ENCODE peak calls at places on chromosomes 3 and 15, in six cellular contexts. P is tibial artery, B is NCI-H1105 treated with DMSO at 0.1 percent for 48 hours, T is AG08395, H is HFFc6, J is germinal center. E is an unnamed sample.
A peak's percentile ranks its signal among the peaks of the same experiment; 100 is the strongest.

GRCh38 chr3:10017636-10018292 is 8.5 kb upstream of the FANCD2 start:
- DNase-seq in H (peak; percentile 91), B (no peak), T (peak; percentile 36), J (no peak), P (no peak), E (peak; percentile 56)

GRCh38 chr15:40847225-40847961 is 3.5 kb downstream of the SPINT1 start:
- DNase-seq in J (peak; percentile 55), B (peak; percentile 30), H (no peak), P (peak; percentile 61), T (no peak), E (no peak)

GRCh38 chr15:76209948-76210347 is 101.3 kb downstream of the ETFA start:
- DNase-seq in J (no peak), B (no peak), T (no peak), P (no peak), H (no peak), E (no peak)

GRCh38 chr15:99120050-99120777 is 15.3 kb downstream of the SYNM start:
- DNase-seq in T (no peak), B (no peak), J (no peak), H (no peak), P (no peak), E (no peak)

GRCh38 chr15:101184830-101185229 is 67.0 kb downstream of the CHSY1 start:
- DNase-seq in H (no peak), T (no peak), J (no peak), B (no peak), P (no peak), E (no peak)

GRCh38 chr15:73922186-73923151 is 3.8 kb upstream of the LOXL1 start:
- DNase-seq in T (peak; percentile 85), P (peak; percentile 57), J (no peak), B (peak; percentile 0), H (no peak), E (no peak)

GRCh38 chr15:44596511-44597010 is 59.6 kb downstream of the EIF3J start:
- DNase-seq in T (no peak), P (no peak), H (no peak), B (no peak), J (no peak), E (no peak)

GRCh38 chr15:72375501-72375845 is 341 bp downstream of the HEXA start:
- DNase-seq in J (peak; percentile 27), P (peak; percentile 54), H (no peak), B (peak; percentile 56), T (peak; percentile 19), E (no peak)

GRCh38 chr3:58529516-58530353 is 7.3 kb downstream of the ACOX2 start:
- DNase-seq in J (no peak), T (no peak), H (no peak), B (no peak), P (no peak), E (no peak)

GRCh38 chr3:1774597-1774996 is 324.1 kb upstream of the CNTN4 start:
- DNase-seq in T (no peak), J (no peak), H (no peak), B (no peak), P (no peak), E (no peak)

GRCh38 chr15:81303241-81304225 is 20.4 kb downstream of the STARD5 start:
- DNase-seq in P (no peak), T (no peak), B (no peak), J (no peak), H (no peak), E (no peak)

GRCh38 chr3:99633887-99634558 is 4.4 kb upstream of the COL8A1 start:
- DNase-seq in P (no peak), T (no peak), B (no peak), H (no peak), J (no peak), E (no peak)

GRCh38 chr3:147793841-147794240 is 384.7 kb downstream of the ZIC1 start:
- DNase-seq in H (no peak), T (peak; percentile 4), J (no peak), P (no peak), B (no peak), E (no peak)

GRCh38 chr3:159762981-159763465 is 225.6 kb upstream of the IL12A start:
- DNase-seq in B (peak; percentile 76), H (peak; percentile 88), T (peak; percentile 76), J (peak; percentile 48), P (peak; percentile 80), E (peak; percentile 66)

GRCh38 chr15:92655178-92655995 is at the start of gene FAM174B:
- DNase-seq in J (peak; percentile 40), P (no peak), H (no peak), T (peak; percentile 27), B (peak; percentile 48), E (no peak)

GRCh38 chr15:90221251-90221900 is 12.4 kb downstream of the CIB1 start:
- DNase-seq in P (peak; percentile 83), J (peak; percentile 44), H (peak; percentile 75), T (peak; percentile 93), B (peak; percentile 40), E (peak; percentile 64)